ENCODE peak calls at places on chromosomes 7 and 10, in nine cellular contexts. H is uterus, V is HCT116, L is left lung, B is epithelial cell of esophagus, I is astrocyte of the spinal cord, J is fibroblast of the aortic adventitia, U is neural progenitor cell, A is cardiac muscle cell. K is an unnamed sample.

GRCh38 chr10:63105811-63106755 is 27.0 kb upstream of the NRBF2 start:
- DNase-seq in H (peak), V (no peak), L (no peak), B (peak), I (peak), J (peak), U (peak), A (no peak), K (peak)

GRCh38 chr7:123645516-123645915 is 10.2 kb upstream of the LMOD2 start:
- DNase-seq in H (no peak), V (no peak), L (no peak), B (no peak), I (no peak), J (peak), U (peak), A (peak), K (no peak)

GRCh38 chr7:70571403-70571911 is 560.5 kb upstream of the GALNT17 start:
- DNase-seq in H (no peak), V (no peak), L (no peak), B (peak), I (peak), J (peak), U (no peak), A (no peak), K (no peak)

GRCh38 chr10:103772096-103772845 is 83.1 kb downstream of the SH3PXD2A start:
- DNase-seq in H (peak), V (peak), L (peak), B (peak), I (peak), J (peak), U (peak), A (peak), K (peak)

GRCh38 chr7:4849390-4849789 is 12.4 kb downstream of the PAPOLB start:
- DNase-seq in H (no peak), V (peak), L (no peak), B (peak), I (peak), J (peak), U (peak), A (peak), K (peak)

GRCh38 chr10:103553743-103554487 is 60.4 kb downstream of the NEURL1 start:
- DNase-seq in H (no peak), V (no peak), L (no peak), B (no peak), I (no peak), J (no peak), U (no peak), A (no peak), K (no peak)

GRCh38 chr7:105218939-105219770 is 169.6 kb downstream of the SRPK2 start:
- DNase-seq in H (no peak), V (no peak), L (no peak), B (peak), I (peak), J (peak), U (no peak), A (no peak), K (peak)

GRCh38 chr7:80890391-80890790 is 28.5 kb downstream of the SEMA3C start:
- DNase-seq in H (no peak), V (no peak), L (no peak), B (no peak), I (no peak), J (no peak), U (no peak), A (no peak), K (no peak)

GRCh38 chr7:80941206-80941758 is 22.4 kb upstream of the SEMA3C start:
- DNase-seq in H (no peak), V (no peak), L (no peak), B (peak), I (peak), J (peak), U (no peak), A (no peak), K (peak)

DNA sequence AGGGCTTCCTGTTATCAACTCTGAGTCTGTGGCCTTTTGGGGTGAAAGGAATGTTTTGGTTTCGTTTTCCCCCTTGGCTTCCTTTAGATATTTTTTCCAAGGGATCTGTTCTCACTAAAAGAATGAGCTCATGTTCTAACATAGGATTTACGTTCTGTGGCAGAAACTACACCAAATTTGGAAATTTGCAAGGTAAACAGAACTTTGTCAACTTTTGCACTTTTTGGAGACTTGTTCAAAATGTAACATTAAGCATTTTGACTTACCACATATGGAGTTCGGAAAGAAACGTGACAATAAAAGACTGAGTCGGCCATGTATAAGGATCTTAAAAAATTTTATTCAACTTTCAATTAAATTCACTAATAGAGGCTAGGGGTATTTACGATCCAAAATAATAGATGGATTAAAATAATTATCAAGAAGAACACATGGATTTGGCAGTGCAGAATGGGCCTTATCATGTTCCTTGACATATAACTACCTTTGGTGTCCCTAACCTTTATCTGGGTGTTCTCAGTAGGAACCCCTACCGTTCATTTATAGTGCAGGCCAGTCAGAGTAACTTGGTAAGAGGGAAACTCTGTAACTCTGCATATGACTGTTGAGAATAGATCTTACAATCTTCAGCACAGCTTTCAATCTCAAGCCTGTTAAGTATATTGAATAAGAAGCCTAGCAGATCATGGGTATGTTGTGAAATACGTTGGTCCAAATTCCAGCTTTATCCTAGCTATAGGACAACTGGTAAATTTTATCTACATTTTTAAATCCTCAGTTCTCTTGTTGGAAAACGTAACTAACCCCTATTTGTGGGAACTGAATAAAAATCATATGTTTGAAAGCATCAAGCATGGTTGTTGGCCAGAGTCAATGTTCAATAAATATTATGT is 11.8 kb downstream of the CPED1 start:
- DNase-seq in H (no peak), V (no peak), L (no peak), B (no peak), I (peak), J (peak), U (no peak), A (no peak), K (peak)
- H3K4me3 ChIP-seq in H (peak), V (no peak), L (no peak), B (no peak), I (no peak), J (peak), U (no peak), A (no peak), K (peak)

GRCh38 chr7:110839866-110840265 is 251.1 kb upstream of the LRRN3 start:
- DNase-seq in H (no peak), V (no peak), L (no peak), B (no peak), I (peak), J (peak), U (peak), A (peak), K (peak)
- TF ChIP-seq CTCF in H (no peak), V (peak), L (no peak), B (no peak), I (peak), J (no peak), U (peak), A (peak), K (peak)

DNA sequence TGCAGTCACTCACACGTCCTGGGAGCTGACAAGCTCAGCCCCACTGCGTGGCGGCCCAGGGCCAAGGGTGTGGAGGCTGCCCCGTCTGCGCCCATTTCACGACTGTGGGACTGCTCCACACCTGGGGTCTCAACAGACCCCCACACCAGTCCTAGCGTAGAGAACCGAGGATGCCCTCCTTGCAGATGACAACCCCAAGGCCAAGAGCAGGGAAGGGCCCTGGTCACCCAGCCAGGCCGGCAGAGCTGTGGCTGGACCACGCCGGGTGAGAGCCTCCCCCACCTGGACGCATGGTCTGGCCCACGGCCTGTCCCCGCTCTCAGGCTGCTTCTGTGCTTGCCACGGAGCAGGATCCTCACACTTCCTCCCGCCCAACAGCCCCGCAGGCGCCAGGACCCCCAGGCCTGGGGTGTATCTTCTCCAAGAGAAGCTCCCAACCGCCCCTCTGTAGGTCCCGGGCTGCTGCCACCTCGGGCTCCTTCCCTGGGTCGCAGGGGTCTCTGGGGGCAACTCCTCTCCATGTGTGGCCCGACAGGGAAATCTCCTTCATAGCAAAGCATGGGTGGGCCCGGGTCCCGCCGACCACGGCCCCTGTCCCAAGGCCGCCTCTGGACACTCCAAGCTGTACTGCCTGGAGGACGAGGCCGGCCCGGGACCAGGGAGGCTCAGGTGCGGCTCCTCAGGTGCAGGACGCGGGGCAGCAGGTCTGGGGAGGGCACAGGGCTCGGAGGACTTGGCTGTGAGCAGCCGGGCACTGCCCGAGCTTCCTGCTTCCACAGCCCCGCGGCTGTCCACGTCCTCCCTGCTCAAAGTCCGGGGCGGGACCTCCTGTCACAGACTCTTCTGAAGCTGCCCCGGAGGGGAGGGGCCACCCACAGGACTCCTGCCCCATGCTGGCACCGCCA is 88.8 kb downstream of the FOXL3 start:
- DNase-seq in H (peak), V (no peak), L (peak), B (no peak), I (no peak), J (no peak), U (peak), A (no peak), K (no peak)
- H3K4me3 ChIP-seq in H (no peak), V (no peak), L (peak), B (no peak), I (no peak), J (no peak), U (no peak), A (no peak), K (no peak)

GRCh38 chr10:79051766-79052165 is 17.0 kb upstream of the ZMIZ1 start:
- DNase-seq in H (no peak), V (no peak), L (no peak), B (no peak), I (no peak), J (no peak), U (no peak), A (no peak), K (no peak)

GRCh38 chr10:79053081-79053434 is 15.7 kb upstream of the ZMIZ1 start:
- DNase-seq in H (peak), V (no peak), L (no peak), B (no peak), I (no peak), J (no peak), U (no peak), A (no peak), K (no peak)

GRCh38 chr10:79053481-79054202 is 15.1 kb upstream of the ZMIZ1 start:
- DNase-seq in H (no peak), V (no peak), L (no peak), B (no peak), I (no peak), J (no peak), U (no peak), A (no peak), K (no peak)

GRCh38 chr10:79050896-79051555 is 17.7 kb upstream of the ZMIZ1 start:
- DNase-seq in H (no peak), V (no peak), L (no peak), B (peak), I (no peak), J (peak), U (no peak), A (no peak), K (peak)

DNA sequence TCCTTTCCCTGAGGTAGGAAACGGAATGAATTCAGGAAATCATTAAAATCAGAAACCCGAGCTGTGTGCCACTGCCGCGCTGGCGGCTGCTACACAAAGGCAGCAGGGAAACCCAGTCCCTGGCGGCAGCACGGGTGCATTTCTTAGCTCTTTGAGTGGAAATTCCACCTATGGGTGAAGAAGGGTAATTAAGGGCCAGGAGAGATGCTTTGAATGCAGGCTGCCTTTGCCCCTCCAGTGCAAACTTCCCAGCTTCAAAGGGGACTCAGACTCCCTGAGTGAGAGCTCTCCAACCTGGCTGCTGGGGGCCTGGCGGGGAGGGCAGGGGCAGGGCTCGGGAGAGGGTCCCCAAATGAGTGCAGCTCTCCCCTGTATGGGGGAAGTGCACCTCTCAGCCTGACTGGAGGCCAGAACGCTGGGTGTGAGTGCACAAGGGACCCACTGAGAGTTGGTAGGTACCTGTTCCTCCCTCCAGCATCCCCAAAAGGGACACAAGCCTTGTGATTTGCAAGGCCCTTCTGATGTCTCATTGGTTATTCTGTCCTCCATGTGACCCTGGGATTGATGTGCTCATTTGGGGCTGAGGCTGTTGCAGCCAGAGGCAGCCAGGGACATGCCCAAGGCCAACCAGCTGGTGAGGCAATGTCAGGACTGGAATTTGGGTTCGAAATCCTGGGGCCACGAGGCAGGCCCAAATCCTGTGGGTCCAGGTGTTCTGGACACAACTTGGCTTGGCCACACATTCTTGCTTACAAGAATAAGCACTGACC is 16.3 kb upstream of the ZMIZ1 start:
- DNase-seq in H (peak), V (no peak), L (no peak), B (peak), I (no peak), J (no peak), U (peak), A (peak), K (no peak)
- TF ChIP-seq CTCF in H (no peak), V (peak), L (peak), B (peak), I (peak), J (peak), U (peak), A (peak), K (no peak)

GRCh38 chr7:19665399-19666008 is 43.3 kb downstream of the POLR1F start:
- DNase-seq in H (no peak), V (peak), L (no peak), B (peak), I (peak), J (peak), U (peak), A (peak), K (peak)
- H3K4me3 ChIP-seq in H (no peak), V (no peak), L (no peak), B (no peak), I (no peak), J (no peak), U (no peak), A (no peak), K (no peak)